ENCODE peak calls at places on chromosomes 16 and 17, in eight cellular contexts. U, K, E, B, C, G, Q and Y are unnamed samples.

GRCh38 chr16:6864670-6865069 is 468.0 kb upstream of the RBFOX1 start:
- DNase-seq in K (no peak), B (no peak), Q (no peak), C (no peak), G (no peak), E (no peak), U (no peak), Y (no peak)

GRCh38 chr16:8928467-8928957 is 35.2 kb downstream of the USP7 start:
- DNase-seq in C (peak), B (no peak), G (no peak), K (no peak), U (no peak), Q (no peak), E (no peak), Y (no peak)

GRCh38 chr16:53866520-53866919 is 162.6 kb downstream of the FTO start:
- DNase-seq in U (no peak), E (no peak), C (no peak), B (no peak), Q (no peak), K (no peak), G (no peak), Y (no peak)

GRCh38 chr17:50198026-50198669 is 3.3 kb downstream of the COL1A1 start:
- DNase-seq in U (peak), B (no peak), Q (peak), K (peak), G (peak), E (peak), C (peak), Y (no peak)

GRCh38 chr16:54286330-54287017 is at the start of gene IRX3:
- DNase-seq in Q (no peak), U (peak), E (peak), G (peak), C (peak), K (no peak), B (peak), Y (no peak)

GRCh38 chr17:79832211-79833109 is 6.8 kb downstream of the CBX4 start:
- DNase-seq in B (peak), E (no peak), C (no peak), Q (no peak), U (peak), G (no peak), K (no peak), Y (no peak)

GRCh38 chr17:564526-564925 is 150.1 kb downstream of the VPS53 start:
- DNase-seq in K (no peak), C (no peak), B (no peak), Q (no peak), E (no peak), G (no peak), U (no peak), Y (no peak)

GRCh38 chr17:82593590-82594087 is 54.6 kb downstream of the WDR45B start:
- DNase-seq in G (no peak), Q (no peak), B (no peak), E (no peak), U (no peak), K (no peak), C (no peak), Y (no peak)

GRCh38 chr17:31321481-31321880 is at the start of gene EVI2A:
- DNase-seq in K (peak), B (no peak), G (no peak), Q (peak), E (no peak), C (peak), U (no peak), Y (no peak)

GRCh38 chr16:3182608-3183444 is 5.2 kb upstream of the OR1F1 start:
- DNase-seq in G (peak), Q (no peak), K (no peak), E (peak), C (peak), U (peak), B (peak), Y (no peak)

GRCh38 chr17:44792276-44792675 is 33.5 kb downstream of the ADAM11 start:
- DNase-seq in K (no peak), Q (no peak), G (no peak), E (no peak), U (no peak), C (no peak), B (no peak), Y (no peak)

GRCh38 chr16:19835989-19836421 is 48.6 kb downstream of the GPRC5B start:
- DNase-seq in E (no peak), Q (no peak), K (no peak), B (no peak), U (no peak), G (no peak), C (peak), Y (no peak)